ENCODE peak calls at places on chromosomes 2 and 18, in ten cellular contexts. W is right cardiac atrium, Q is esophagus squamous epithelium, Y is HCT116, O is BE2C, F is neuronal stem cell, P is GM23338, D is mucosa of descending colon, L is transverse colon, G is tibial artery. Z is an unnamed sample. For H3K4me1, the result is how much of the 10 kb centered on the place peaks cover.

GRCh38 chr18:73724908-73725307 is 422.7 kb downstream of the FBXO15 start:
- DNase-seq in W (no peak), Q (no peak), Y (no peak), O (no peak), F (no peak), P (no peak), D (no peak), L (no peak), G (no peak), Z (no peak)

GRCh38 chr2:95346236-95346737 is 49.1 kb downstream of the KCNIP3 start:
- DNase-seq in W (peak), Q (no peak), Y (no peak), O (no peak), F (peak), P (no peak), D (peak), L (peak), G (peak), Z (peak)

GRCh38 chr2:99261242-99261641 is 5.8 kb upstream of the LYG2 start:
- DNase-seq in W (no peak), Q (no peak), Y (no peak), O (no peak), F (no peak), P (no peak), D (no peak), L (no peak), G (no peak), Z (no peak)

GRCh38 chr2:240672701-240673190 is 9.9 kb downstream of the AQP12B start:
- DNase-seq in W (peak), Q (no peak), Y (no peak), O (no peak), F (no peak), P (peak), D (no peak), L (no peak), G (no peak), Z (peak)

GRCh38 chr2:26613241-26614204 is 27.6 kb downstream of the CIB4 start:
- DNase-seq in W (peak), Q (no peak), Y (no peak), O (peak), F (no peak), P (peak), D (no peak), L (no peak), G (no peak), Z (no peak)

GRCh38 chr2:111705711-111706323 is 178.2 kb downstream of the ANAPC1 start:
- DNase-seq in W (no peak), Q (no peak), Y (peak), O (no peak), F (peak), P (peak), D (no peak), L (peak), G (no peak), Z (no peak)

GRCh38 chr2:20050712-20051517 is 513 bp downstream of the LAPTM4A start:
- DNase-seq in W (peak), Q (no peak), Y (no peak), O (peak), F (peak), P (peak), D (peak), L (peak), G (peak), Z (peak)

GRCh38 chr18:13218376-13219011 is at the start of gene LDLRAD4:
- DNase-seq in W (peak), Q (no peak), Y (no peak), O (peak), F (peak), P (peak), D (peak), L (peak), G (peak), Z (peak)

GRCh38 chr2:201436141-201436540 is 15.1 kb downstream of the TRAK2 start:
- DNase-seq in W (no peak), Q (no peak), Y (no peak), O (no peak), F (no peak), P (no peak), D (no peak), L (no peak), G (no peak), Z (no peak)

GRCh38 chr2:127164761-127165538 is 55.1 kb downstream of the CYP27C1 start:
- DNase-seq in W (no peak), Q (no peak), Y (no peak), O (no peak), F (no peak), P (no peak), D (no peak), L (no peak), G (no peak), Z (no peak)

GRCh38 chr2:127572841-127573240 is 37.4 kb downstream of the MYO7B start:
- DNase-seq in W (no peak), Q (no peak), Y (no peak), O (no peak), F (no peak), P (no peak), D (no peak), L (no peak), G (no peak), Z (no peak)

GRCh38 chr2:103788346-103788745 is 1026.5 kb downstream of the TMEM182 start:
- DNase-seq in W (no peak), Q (no peak), Y (no peak), O (no peak), F (no peak), P (peak), D (no peak), L (no peak), G (no peak), Z (no peak)

GRCh38 chr2:49175831-49176230 is 21.5 kb upstream of the FSHR start:
- DNase-seq in W (no peak), Q (no peak), Y (no peak), O (peak), F (no peak), P (no peak), D (no peak), L (no peak), G (no peak), Z (no peak)

GRCh38 chr2:120865656-120866055 is 130.0 kb downstream of the GLI2 start:
- DNase-seq in W (no peak), Q (no peak), Y (no peak), O (no peak), F (no peak), P (no peak), D (no peak), L (no peak), G (no peak), Z (peak)
- H3K4me1 ChIP-seq in W (under half), Q (under half), Y (under half), O (under half), F (under half), P (under half), D (under half), L (under half), G (under half), Z (under half)

DNA sequence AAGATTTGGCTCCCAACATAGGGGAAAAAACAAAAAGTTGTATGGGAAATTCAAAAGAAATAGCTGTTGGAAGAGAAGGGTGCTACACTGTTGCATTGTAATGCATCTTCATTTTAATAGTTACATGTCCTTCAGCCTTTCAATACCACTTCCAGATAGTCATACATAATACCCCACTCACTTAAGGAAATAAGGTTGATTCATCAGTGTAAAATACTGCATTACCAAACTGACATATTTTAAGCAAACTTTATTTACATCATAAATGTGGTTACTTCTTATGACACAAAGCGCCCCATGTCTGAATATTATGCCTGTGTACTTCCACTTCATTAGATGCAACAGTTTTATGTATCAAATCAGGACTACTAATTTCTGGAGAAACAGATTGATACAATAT is 4.5 kb downstream of the RBMS1 start:
- DNase-seq in W (no peak), Q (no peak), Y (no peak), O (no peak), F (no peak), P (no peak), D (no peak), L (no peak), G (no peak), Z (no peak)
- H3K4me1 ChIP-seq in W (under half), Q (under half), Y (under half), O (under half), F (under half), P (half or more), D (under half), L (under half), G (under half), Z (under half)

GRCh38 chr2:237892478-237892877 is 33.1 kb downstream of the RAMP1 start:
- DNase-seq in W (no peak), Q (no peak), Y (no peak), O (no peak), F (no peak), P (no peak), D (no peak), L (no peak), G (no peak), Z (no peak)
- H3K4me1 ChIP-seq in W (under half), Q (under half), Y (under half), O (under half), F (under half), P (under half), D (under half), L (under half), G (half or more), Z (under half)

GRCh38 chr2:45816273-45816672 is 164.8 kb downstream of the PRKCE start:
- DNase-seq in W (no peak), Q (no peak), Y (no peak), O (no peak), F (no peak), P (no peak), D (no peak), L (no peak), G (peak), Z (peak)
- H3K4me1 ChIP-seq in W (under half), Q (under half), Y (under half), O (half or more), F (under half), P (under half), D (under half), L (under half), G (under half), Z (under half)

GRCh38 chr18:44697315-44697714 is 16.6 kb downstream of the SETBP1 start:
- DNase-seq in W (no peak), Q (no peak), Y (no peak), O (no peak), F (no peak), P (no peak), D (no peak), L (no peak), G (no peak), Z (no peak)
- H3K4me1 ChIP-seq in W (under half), Q (under half), Y (under half), O (under half), F (under half), P (under half), D (under half), L (under half), G (under half), Z (under half)

GRCh38 chr2:86477349-86477748 is 36.2 kb downstream of the KDM3A start:
- DNase-seq in W (no peak), Q (no peak), Y (no peak), O (no peak), F (no peak), P (no peak), D (no peak), L (no peak), G (no peak), Z (no peak)

GRCh38 chr2:86476092-86476491 is 34.9 kb downstream of the KDM3A start:
- DNase-seq in W (no peak), Q (no peak), Y (no peak), O (no peak), F (no peak), P (no peak), D (no peak), L (no peak), G (no peak), Z (no peak)

GRCh38 chr2:86476918-86477317 is 35.7 kb downstream of the KDM3A start:
- DNase-seq in W (no peak), Q (no peak), Y (no peak), O (no peak), F (no peak), P (no peak), D (no peak), L (no peak), G (no peak), Z (no peak)

GRCh38 chr2:86482034-86482433 is 40.9 kb downstream of the KDM3A start:
- DNase-seq in W (no peak), Q (no peak), Y (no peak), O (no peak), F (no peak), P (no peak), D (no peak), L (no peak), G (no peak), Z (no peak)

GRCh38 chr2:86480105-86480504 is 38.9 kb downstream of the KDM3A start:
- DNase-seq in W (peak), Q (no peak), Y (no peak), O (no peak), F (no peak), P (no peak), D (peak), L (no peak), G (peak), Z (no peak)
- H3K4me1 ChIP-seq in W (under half), Q (under half), Y (under half), O (under half), F (under half), P (under half), D (under half), L (under half), G (under half), Z (under half)

DNA sequence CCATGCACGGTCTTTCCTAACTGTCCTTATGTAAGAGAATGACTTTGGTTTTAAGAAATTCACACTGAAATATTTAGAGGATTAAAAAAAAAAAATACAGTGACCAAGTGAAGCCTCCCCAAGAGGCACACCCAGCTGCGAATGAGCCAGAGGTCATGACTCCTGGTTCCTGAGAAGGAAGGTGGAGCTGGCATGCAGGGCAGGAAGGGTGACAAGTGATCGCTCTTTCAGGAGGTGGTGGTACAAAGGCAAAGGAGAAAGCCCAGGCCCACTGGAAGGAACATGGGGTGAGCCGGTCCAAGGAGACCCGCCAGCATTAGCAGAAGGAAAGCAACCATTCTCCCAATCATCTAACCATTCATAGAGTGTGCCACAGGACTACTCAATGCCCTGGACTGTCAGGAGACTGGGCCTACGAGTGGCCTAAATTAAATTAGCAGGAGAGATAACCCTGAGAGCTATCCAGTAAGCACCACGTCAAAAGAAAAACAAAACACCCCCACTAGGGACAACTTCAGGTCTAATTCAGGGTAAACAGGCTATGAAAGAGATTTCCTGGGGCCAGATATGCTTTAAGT is 7.8 kb downstream of the INO80C start:
- DNase-seq in W (no peak), Q (no peak), Y (no peak), O (peak), F (no peak), P (no peak), D (peak), L (peak), G (no peak), Z (no peak)
- H3K4me1 ChIP-seq in W (under half), Q (under half), Y (under half), O (under half), F (under half), P (half or more), D (under half), L (under half), G (under half), Z (under half)

DNA sequence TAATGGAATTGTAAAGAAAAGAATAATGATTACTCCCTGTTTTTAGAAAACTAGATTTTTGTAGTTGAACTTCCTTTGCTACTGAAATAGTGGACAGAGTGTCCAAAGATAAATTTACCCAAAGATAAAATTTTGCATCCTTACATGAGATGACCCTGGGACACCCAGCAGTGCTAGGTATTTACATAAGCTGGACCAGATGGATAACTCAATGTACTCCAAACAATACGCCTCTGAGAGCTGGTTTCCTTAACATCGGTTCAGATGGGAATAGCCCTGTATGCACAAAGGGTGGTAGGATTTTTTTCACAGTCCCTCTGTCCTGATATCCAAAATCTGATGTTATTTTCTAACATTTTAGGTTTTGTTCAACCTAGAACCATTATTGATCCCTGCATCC is 432.1 kb upstream of the ID2 start:
- DNase-seq in W (no peak), Q (no peak), Y (no peak), O (no peak), F (no peak), P (no peak), D (no peak), L (no peak), G (no peak), Z (no peak)
- H3K4me1 ChIP-seq in W (under half), Q (under half), Y (under half), O (under half), F (under half), P (under half), D (under half), L (under half), G (under half), Z (under half)

Z was measured in pancreas.